ENCODE peak calls at places on chromosomes 11 and 22, in ten cellular contexts. One of them, this sample, is unnamed. For H3K4me1, the result is how much of the 10 kb centered on the place peaks cover.

GRCh38 chr11:75347781-75348613 is 3.5 kb downstream of the ARRB1 start:
- DNase-seq in right atrium auricular region: no peak
- DNase-seq in A673: peak
- DNase-seq in ovary: peak
- DNase-seq in upper lobe of right lung: no peak
- DNase-seq in left ventricle myocardium inferior: no peak
- DNase-seq in IMR-90: peak
- DNase-seq in sigmoid colon: peak
- DNase-seq in breast epithelium: no peak
- DNase-seq in psoas muscle: no peak
- DNase-seq in this sample: no peak

GRCh38 chr11:121240650-121241299 is 51.8 kb upstream of the SC5D start:
- DNase-seq in right atrium auricular region: no peak
- DNase-seq in A673: peak
- DNase-seq in breast epithelium: no peak
- DNase-seq in IMR-90: no peak
- DNase-seq in psoas muscle: no peak
- DNase-seq in left ventricle myocardium inferior: no peak
- DNase-seq in sigmoid colon: no peak
- DNase-seq in upper lobe of right lung: no peak
- DNase-seq in ovary: no peak
- DNase-seq in this sample: peak

GRCh38 chr22:20319041-20319744 is 667 bp downstream of the DGCR6L start:
- DNase-seq in sigmoid colon: peak
- DNase-seq in psoas muscle: no peak
- DNase-seq in breast epithelium: no peak
- DNase-seq in right atrium auricular region: peak
- DNase-seq in upper lobe of right lung: peak
- DNase-seq in A673: peak
- DNase-seq in IMR-90: no peak
- DNase-seq in ovary: no peak
- DNase-seq in left ventricle myocardium inferior: no peak
- DNase-seq in this sample: peak

GRCh38 chr11:2402890-2403645 is 2.5 kb downstream of the TSSC4 start:
- DNase-seq in upper lobe of right lung: no peak
- DNase-seq in right atrium auricular region: no peak
- DNase-seq in IMR-90: no peak
- DNase-seq in sigmoid colon: no peak
- DNase-seq in left ventricle myocardium inferior: no peak
- DNase-seq in ovary: no peak
- DNase-seq in A673: no peak
- DNase-seq in psoas muscle: no peak
- DNase-seq in breast epithelium: no peak
- DNase-seq in this sample: no peak

GRCh38 chr11:434496-434895 is 7.3 kb downstream of the ANO9 start:
- DNase-seq in breast epithelium: no peak
- DNase-seq in sigmoid colon: no peak
- DNase-seq in ovary: no peak
- DNase-seq in IMR-90: no peak
- DNase-seq in left ventricle myocardium inferior: no peak
- DNase-seq in A673: no peak
- DNase-seq in upper lobe of right lung: no peak
- DNase-seq in right atrium auricular region: no peak
- DNase-seq in psoas muscle: no peak
- DNase-seq in this sample: no peak

GRCh38 chr22:50002791-50003190 is 9.8 kb downstream of the IL17REL start:
- DNase-seq in right atrium auricular region: no peak
- DNase-seq in psoas muscle: no peak
- DNase-seq in IMR-90: peak
- DNase-seq in breast epithelium: no peak
- DNase-seq in sigmoid colon: no peak
- DNase-seq in ovary: no peak
- DNase-seq in left ventricle myocardium inferior: no peak
- DNase-seq in upper lobe of right lung: peak
- DNase-seq in A673: no peak
- DNase-seq in this sample: no peak

GRCh38 chr11:3091081-3091845 is 34.0 kb upstream of the CARS1 start:
- DNase-seq in ovary: peak
- DNase-seq in left ventricle myocardium inferior: no peak
- DNase-seq in right atrium auricular region: no peak
- DNase-seq in breast epithelium: no peak
- DNase-seq in psoas muscle: no peak
- DNase-seq in A673: no peak
- DNase-seq in upper lobe of right lung: peak
- DNase-seq in IMR-90: no peak
- DNase-seq in sigmoid colon: peak
- DNase-seq in this sample: no peak

GRCh38 chr11:76561245-76561644 is 109.3 kb downstream of the LRRC32 start:
- DNase-seq in left ventricle myocardium inferior: no peak
- DNase-seq in ovary: no peak
- DNase-seq in breast epithelium: no peak
- DNase-seq in IMR-90: no peak
- DNase-seq in psoas muscle: no peak
- DNase-seq in upper lobe of right lung: no peak
- DNase-seq in sigmoid colon: no peak
- DNase-seq in A673: no peak
- DNase-seq in right atrium auricular region: no peak
- DNase-seq in this sample: no peak

GRCh38 chr11:68438658-68439259 is 21.8 kb upstream of the PPP6R3 start:
- DNase-seq in psoas muscle: no peak
- DNase-seq in upper lobe of right lung: no peak
- DNase-seq in right atrium auricular region: no peak
- DNase-seq in left ventricle myocardium inferior: no peak
- DNase-seq in IMR-90: no peak
- DNase-seq in A673: no peak
- DNase-seq in sigmoid colon: no peak
- DNase-seq in breast epithelium: no peak
- DNase-seq in ovary: no peak
- DNase-seq in this sample: no peak

GRCh38 chr22:36374603-36375024 is 13.2 kb downstream of the MYH9 start:
- DNase-seq in left ventricle myocardium inferior: no peak
- DNase-seq in breast epithelium: no peak
- DNase-seq in IMR-90: peak
- DNase-seq in A673: no peak
- DNase-seq in right atrium auricular region: no peak
- DNase-seq in psoas muscle: peak
- DNase-seq in ovary: no peak
- DNase-seq in upper lobe of right lung: no peak
- DNase-seq in sigmoid colon: no peak
- DNase-seq in this sample: no peak

GRCh38 chr11:44312876-44313275 is 2.9 kb upstream of the ALX4 start:
- DNase-seq in upper lobe of right lung: peak
- DNase-seq in right atrium auricular region: no peak
- DNase-seq in left ventricle myocardium inferior: no peak
- DNase-seq in ovary: no peak
- DNase-seq in sigmoid colon: no peak
- DNase-seq in breast epithelium: no peak
- DNase-seq in IMR-90: no peak
- DNase-seq in A673: no peak
- DNase-seq in psoas muscle: no peak
- DNase-seq in this sample: no peak

GRCh38 chr22:21942407-21942895 is 10.2 kb downstream of the PPM1F start:
- DNase-seq in IMR-90: peak
- DNase-seq in A673: peak
- DNase-seq in upper lobe of right lung: peak
- DNase-seq in ovary: no peak
- DNase-seq in psoas muscle: peak
- DNase-seq in breast epithelium: peak
- DNase-seq in left ventricle myocardium inferior: peak
- DNase-seq in sigmoid colon: peak
- DNase-seq in right atrium auricular region: peak
- DNase-seq in this sample: no peak

GRCh38 chr11:72294566-72295395 is 50.8 kb upstream of the PHOX2A start:
- DNase-seq in sigmoid colon: no peak
- DNase-seq in right atrium auricular region: no peak
- DNase-seq in IMR-90: no peak
- DNase-seq in psoas muscle: no peak
- DNase-seq in breast epithelium: no peak
- DNase-seq in left ventricle myocardium inferior: no peak
- DNase-seq in A673: no peak
- DNase-seq in upper lobe of right lung: no peak
- DNase-seq in ovary: no peak
- DNase-seq in this sample: no peak

GRCh38 chr11:68255526-68255925 is 16.2 kb downstream of the C11orf24 start:
- DNase-seq in right atrium auricular region: no peak
- DNase-seq in IMR-90: no peak
- DNase-seq in ovary: no peak
- DNase-seq in sigmoid colon: no peak
- DNase-seq in upper lobe of right lung: no peak
- DNase-seq in left ventricle myocardium inferior: no peak
- DNase-seq in A673: no peak
- DNase-seq in breast epithelium: no peak
- DNase-seq in psoas muscle: peak
- DNase-seq in this sample: no peak

GRCh38 chr11:132402056-132402684 is 1031.8 kb downstream of the NTM start:
- DNase-seq in psoas muscle: no peak
- DNase-seq in IMR-90: peak
- DNase-seq in sigmoid colon: no peak
- DNase-seq in right atrium auricular region: no peak
- DNase-seq in A673: peak
- DNase-seq in breast epithelium: no peak
- DNase-seq in upper lobe of right lung: no peak
- DNase-seq in ovary: no peak
- DNase-seq in left ventricle myocardium inferior: peak
- DNase-seq in this sample: no peak
- TF ChIP-seq CTCF in psoas muscle: no peak
- TF ChIP-seq CTCF in IMR-90: peak
- TF ChIP-seq CTCF in sigmoid colon: peak
- TF ChIP-seq CTCF in right atrium auricular region: peak
- TF ChIP-seq CTCF in A673: peak
- TF ChIP-seq CTCF in breast epithelium: no peak
- TF ChIP-seq CTCF in upper lobe of right lung: no peak
- TF ChIP-seq CTCF in ovary: no peak
- TF ChIP-seq CTCF in left ventricle myocardium inferior: peak
- TF ChIP-seq CTCF in this sample: peak

GRCh38 chr11:86251285-86251830 is 6.8 kb downstream of the EED start:
- DNase-seq in sigmoid colon: no peak
- DNase-seq in right atrium auricular region: no peak
- DNase-seq in upper lobe of right lung: no peak
- DNase-seq in left ventricle myocardium inferior: no peak
- DNase-seq in IMR-90: no peak
- DNase-seq in psoas muscle: no peak
- DNase-seq in ovary: no peak
- DNase-seq in A673: peak
- DNase-seq in breast epithelium: no peak
- DNase-seq in this sample: no peak

GRCh38 chr11:86246293-86246675 is 1.7 kb downstream of the EED start:
- DNase-seq in psoas muscle: no peak
- DNase-seq in right atrium auricular region: no peak
- DNase-seq in A673: no peak
- DNase-seq in IMR-90: no peak
- DNase-seq in upper lobe of right lung: no peak
- DNase-seq in breast epithelium: no peak
- DNase-seq in ovary: no peak
- DNase-seq in sigmoid colon: no peak
- DNase-seq in left ventricle myocardium inferior: no peak
- DNase-seq in this sample: no peak

GRCh38 chr11:86247608-86248007 is 3.1 kb downstream of the EED start:
- DNase-seq in sigmoid colon: no peak
- DNase-seq in right atrium auricular region: no peak
- DNase-seq in upper lobe of right lung: no peak
- DNase-seq in A673: no peak
- DNase-seq in left ventricle myocardium inferior: no peak
- DNase-seq in IMR-90: no peak
- DNase-seq in ovary: no peak
- DNase-seq in psoas muscle: no peak
- DNase-seq in breast epithelium: no peak
- DNase-seq in this sample: no peak

GRCh38 chr11:86248609-86249008 is 4.1 kb downstream of the EED start:
- DNase-seq in psoas muscle: no peak
- DNase-seq in sigmoid colon: no peak
- DNase-seq in A673: no peak
- DNase-seq in breast epithelium: no peak
- DNase-seq in right atrium auricular region: no peak
- DNase-seq in upper lobe of right lung: no peak
- DNase-seq in IMR-90: no peak
- DNase-seq in left ventricle myocardium inferior: no peak
- DNase-seq in ovary: no peak
- DNase-seq in this sample: no peak

GRCh38 chr11:86249307-86250098 is 5.0 kb downstream of the EED start:
- DNase-seq in IMR-90: no peak
- DNase-seq in left ventricle myocardium inferior: no peak
- DNase-seq in psoas muscle: no peak
- DNase-seq in ovary: no peak
- DNase-seq in breast epithelium: no peak
- DNase-seq in right atrium auricular region: no peak
- DNase-seq in sigmoid colon: no peak
- DNase-seq in A673: peak
- DNase-seq in upper lobe of right lung: no peak
- DNase-seq in this sample: no peak
- H3K4me1 ChIP-seq in IMR-90: under half
- H3K4me1 ChIP-seq in left ventricle myocardium inferior: half or more
- H3K4me1 ChIP-seq in psoas muscle: under half
- H3K4me1 ChIP-seq in ovary: under half
- H3K4me1 ChIP-seq in breast epithelium: under half
- H3K4me1 ChIP-seq in right atrium auricular region: under half
- H3K4me1 ChIP-seq in sigmoid colon: under half
- H3K4me1 ChIP-seq in A673: under half
- H3K4me1 ChIP-seq in upper lobe of right lung: under half
- H3K4me1 ChIP-seq in this sample: under half

GRCh38 chr11:102831709-102832492 is 11.5 kb downstream of the MMP3 start:
- DNase-seq in right atrium auricular region: no peak
- DNase-seq in upper lobe of right lung: no peak
- DNase-seq in A673: no peak
- DNase-seq in psoas muscle: no peak
- DNase-seq in breast epithelium: no peak
- DNase-seq in sigmoid colon: no peak
- DNase-seq in ovary: no peak
- DNase-seq in left ventricle myocardium inferior: no peak
- DNase-seq in IMR-90: no peak
- DNase-seq in this sample: no peak
- H3K4me3 ChIP-seq in right atrium auricular region: no peak
- H3K4me3 ChIP-seq in upper lobe of right lung: peak
- H3K4me3 ChIP-seq in A673: no peak
- H3K4me3 ChIP-seq in psoas muscle: no peak
- H3K4me3 ChIP-seq in breast epithelium: peak
- H3K4me3 ChIP-seq in sigmoid colon: peak
- H3K4me3 ChIP-seq in ovary: no peak
- H3K4me3 ChIP-seq in left ventricle myocardium inferior: no peak
- H3K4me3 ChIP-seq in IMR-90: peak
- H3K4me3 ChIP-seq in this sample: no peak

DNA sequence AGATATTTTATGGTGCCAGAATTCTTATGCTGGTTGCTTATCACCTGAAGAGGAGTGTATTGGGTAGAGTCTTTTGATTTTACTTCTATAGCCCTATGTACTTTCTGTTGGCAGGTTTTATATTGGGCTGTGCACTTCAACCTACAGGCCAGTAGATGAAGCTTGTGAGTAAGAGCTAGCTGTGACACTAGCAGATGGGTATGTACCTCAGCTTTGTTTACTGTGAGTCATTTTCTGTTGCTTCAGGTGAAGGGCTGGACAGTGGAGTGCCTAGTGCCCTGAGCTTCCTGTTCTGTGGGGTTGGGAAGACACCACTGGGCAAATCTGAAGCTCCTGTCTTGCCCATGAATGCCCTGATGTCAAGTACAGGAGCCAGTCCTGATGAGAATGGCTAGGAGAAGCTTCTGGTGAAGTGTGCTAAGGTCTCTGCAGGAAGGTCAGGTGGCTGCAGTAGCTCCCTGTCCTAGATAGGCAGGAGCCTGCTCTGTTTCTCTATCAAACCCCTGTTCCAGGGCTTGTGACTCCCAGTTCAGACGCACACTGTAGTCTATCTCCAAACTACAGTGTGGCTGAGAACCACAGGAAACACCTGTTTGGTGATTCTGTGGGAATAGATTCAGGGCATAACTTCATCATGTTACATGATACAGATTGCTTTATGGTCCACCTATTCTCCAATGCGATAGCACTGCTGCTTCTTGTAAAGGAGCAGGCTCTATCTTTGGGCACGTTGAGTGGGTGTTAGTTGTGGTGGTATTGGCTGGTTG is 755.7 kb downstream of the KCNA4 start:
- DNase-seq in right atrium auricular region: no peak
- DNase-seq in IMR-90: peak
- DNase-seq in upper lobe of right lung: no peak
- DNase-seq in breast epithelium: no peak
- DNase-seq in ovary: no peak
- DNase-seq in left ventricle myocardium inferior: no peak
- DNase-seq in psoas muscle: no peak
- DNase-seq in sigmoid colon: no peak
- DNase-seq in A673: no peak
- DNase-seq in this sample: no peak
- TF ChIP-seq CTCF in right atrium auricular region: no peak
- TF ChIP-seq CTCF in IMR-90: peak
- TF ChIP-seq CTCF in upper lobe of right lung: no peak
- TF ChIP-seq CTCF in breast epithelium: no peak
- TF ChIP-seq CTCF in ovary: no peak
- TF ChIP-seq CTCF in left ventricle myocardium inferior: no peak
- TF ChIP-seq CTCF in psoas muscle: no peak
- TF ChIP-seq CTCF in sigmoid colon: no peak
- TF ChIP-seq CTCF in A673: no peak
- TF ChIP-seq CTCF in this sample: no peak